ENCODE peak calls at places on chromosomes 13 and 19, in five cellular contexts. B is EL, R is breast epithelium, J is AG04449, I is fibroblast of lung. H is an unnamed sample.

GRCh38 chr19:52961981-52962380 is 700 bp downstream of the ZNF816 start:
- DNase-seq in J (no peak), B (no peak), I (no peak), R (no peak), H (no peak)

GRCh38 chr19:6916952-6917351 is 29.6 kb downstream of the ADGRE1 start:
- DNase-seq in I (no peak), R (no peak), J (no peak), B (no peak), H (no peak)

GRCh38 chr19:57623091-57623490 is 9.0 kb downstream of the ZNF134 start:
- DNase-seq in I (no peak), B (no peak), J (no peak), R (no peak), H (no peak)

GRCh38 chr19:1767464-1767933 is 14.2 kb downstream of the ONECUT3 start:
- DNase-seq in B (no peak), R (no peak), I (no peak), J (no peak), H (no peak)

GRCh38 chr13:111899714-111900389 is 167.1 kb upstream of the SOX1 start:
- DNase-seq in B (no peak), R (no peak), I (no peak), J (no peak), H (no peak)

GRCh38 chr19:34676697-34677385 is at the start of gene SCGB2B2:
- DNase-seq in I (no peak), J (no peak), R (no peak), B (no peak), H (no peak)

GRCh38 chr13:29125145-29125933 is 305.2 kb downstream of the MTUS2 start:
- DNase-seq in B (no peak), R (no peak), J (no peak), I (no peak), H (no peak)

GRCh38 chr19:50870417-50871089 is 2.7 kb upstream of the KLK2 start:
- DNase-seq in R (no peak), I (no peak), B (no peak), J (no peak), H (no peak)

GRCh38 chr19:43555185-43555770 is 20.0 kb downstream of the XRCC1 start:
- DNase-seq in I (peak), J (peak), R (peak), B (peak), H (peak)

GRCh38 chr13:64640002-64640401 is 2590.1 kb downstream of the PCDH9 start:
- DNase-seq in J (no peak), I (no peak), R (no peak), B (no peak), H (no peak)

GRCh38 chr13:94413545-94413944 is 65.9 kb downstream of the DCT start:
- DNase-seq in R (no peak), B (no peak), J (no peak), I (no peak), H (no peak)

GRCh38 chr19:40143612-40144011 is 47.6 kb upstream of the MAP3K10 start:
- DNase-seq in I (peak), B (no peak), R (no peak), J (no peak), H (no peak)

GRCh38 chr19:5028229-5028886 is 59.4 kb downstream of the KDM4B start:
- DNase-seq in R (no peak), I (no peak), B (no peak), J (no peak), H (no peak)

H was measured in MG63.